ENCODE peak calls at places on chromosome 15, in seven cellular contexts. A is AG09309, E is HL-60, J is epithelial cell of esophagus, F is astrocyte of the spinal cord, L is upper lobe of right lung, Q is AG10803. M is an unnamed sample.
A peak's percentile ranks its signal among the peaks of the same experiment; 100 is the strongest.

GRCh38 chr15:44381223-44381622 is 46.2 kb upstream of the CTDSPL2 start:
- DNase-seq in A (no peak), E (no peak), J (no peak), F (no peak), L (no peak), Q (peak; percentile 30), M (peak; percentile 15)

GRCh38 chr15:25739687-25740121 is 123.4 kb downstream of the ATP10A start:
- DNase-seq in A (no peak), E (peak; percentile 14), J (no peak), F (peak; percentile 49), L (no peak), Q (peak; percentile 40), M (peak; percentile 38)

GRCh38 chr15:70469651-70470555 is 293.5 kb downstream of the UACA start:
- DNase-seq in A (no peak), E (no peak), J (no peak), F (no peak), L (no peak), Q (no peak), M (no peak)

GRCh38 chr15:55360256-55360655 is 41.2 kb downstream of the PIGB start:
- DNase-seq in A (no peak), E (no peak), J (no peak), F (no peak), L (no peak), Q (no peak), M (no peak)

GRCh38 chr15:39135989-39136388 is 444.9 kb upstream of the THBS1 start:
- DNase-seq in A (peak; percentile 94), E (no peak), J (peak; percentile 56), F (peak; percentile 89), L (no peak), Q (peak; percentile 98), M (peak; percentile 93)

GRCh38 chr15:63191895-63192603 is 2.6 kb downstream of the RAB8B start:
- DNase-seq in A (no peak), E (peak; percentile 43), J (no peak), F (no peak), L (no peak), Q (no peak), M (no peak)

GRCh38 chr15:27342991-27343390 is 372.0 kb downstream of the GABRG3 start:
- DNase-seq in A (no peak), E (no peak), J (no peak), F (no peak), L (no peak), Q (no peak), M (no peak)

GRCh38 chr15:75544273-75544862 is 34.7 kb downstream of the PTPN9 start:
- DNase-seq in A (no peak), E (no peak), J (no peak), F (no peak), L (no peak), Q (no peak), M (no peak)

GRCh38 chr15:36877796-36878744 is 222.3 kb downstream of the MEIS2 start:
- DNase-seq in A (no peak), E (peak; percentile 8), J (no peak), F (no peak), L (no peak), Q (no peak), M (no peak)

GRCh38 chr15:66050264-66050663 is 181.0 kb downstream of the RAB11A start:
- DNase-seq in A (no peak), E (no peak), J (no peak), F (no peak), L (no peak), Q (no peak), M (no peak)

GRCh38 chr15:70710714-70711113 is 52.6 kb downstream of the UACA start:
- DNase-seq in A (no peak), E (no peak), J (no peak), F (no peak), L (no peak), Q (no peak), M (no peak)

GRCh38 chr15:85019815-85020590 is 38.3 kb downstream of the PDE8A start:
- DNase-seq in A (no peak), E (no peak), J (peak; percentile 49), F (peak; percentile 22), L (no peak), Q (no peak), M (no peak)

GRCh38 chr15:66567897-66568296 is 2.1 kb upstream of the LCTL start:
- DNase-seq in A (no peak), E (no peak), J (no peak), F (no peak), L (peak; percentile 42), Q (no peak), M (no peak)

GRCh38 chr15:91369823-91370222 is 269.8 kb downstream of the SV2B start:
- DNase-seq in A (no peak), E (no peak), J (no peak), F (no peak), L (no peak), Q (no peak), M (no peak)

GRCh38 chr15:52653451-52653964 is 25.7 kb downstream of the ATOSA start:
- DNase-seq in A (peak; percentile 43), E (no peak), J (peak; percentile 95), F (peak; percentile 84), L (no peak), Q (peak; percentile 74), M (peak; percentile 66)

GRCh38 chr15:70098170-70098460 is 398 bp upstream of the TLE3 start:
- DNase-seq in A (no peak), E (no peak), J (no peak), F (no peak), L (no peak), Q (no peak), M (no peak)

GRCh38 chr15:56538901-56539545 is 74.1 kb upstream of the MNS1 start:
- DNase-seq in A (no peak), E (no peak), J (no peak), F (no peak), L (no peak), Q (no peak), M (no peak)

GRCh38 chr15:74832826-74833225 is 6.4 kb downstream of the CPLX3 start:
- DNase-seq in A (no peak), E (no peak), J (no peak), F (no peak), L (no peak), Q (no peak), M (no peak)

GRCh38 chr15:88912500-88912921 is 668 bp downstream of the MFGE8 start:
- DNase-seq in A (no peak), E (no peak), J (no peak), F (peak; percentile 41), L (no peak), Q (no peak), M (peak; percentile 65)

GRCh38 chr15:60751985-60752952 is 273.3 kb upstream of the ICE2 start:
- DNase-seq in A (peak; percentile 11), E (no peak), J (no peak), F (peak; percentile 93), L (no peak), Q (no peak), M (peak; percentile 75)

GRCh38 chr15:22936577-22937472 is 43.3 kb downstream of the CYFIP1 start:
- DNase-seq in A (no peak), E (no peak), J (no peak), F (no peak), L (no peak), Q (no peak), M (no peak)

GRCh38 chr15:62063851-62064635 is 2.7 kb upstream of the C2CD4A start:
- DNase-seq in A (no peak), E (no peak), J (peak; percentile 88), F (no peak), L (no peak), Q (peak; percentile 5), M (no peak)

GRCh38 chr15:67076147-67076843 is 10.9 kb downstream of the SMAD3 start:
- DNase-seq in A (no peak), E (no peak), J (peak; percentile 92), F (peak; percentile 87), L (no peak), Q (no peak), M (peak; percentile 85)

GRCh38 chr15:40399370-40399769 is 6.2 kb upstream of the IVD start:
- DNase-seq in A (no peak), E (no peak), J (no peak), F (no peak), L (no peak), Q (no peak), M (no peak)
- H3K4me3 ChIP-seq in A (no peak overlapping the region), E (no peak overlapping the region), J (no peak overlapping the region), F (no peak overlapping the region), L (no peak overlapping the region), Q (no peak overlapping the region), M (no peak overlapping the region)

GRCh38 chr15:72302955-72303354 is 17.0 kb downstream of the CELF6 start:
- DNase-seq in A (no peak), E (no peak), J (peak; percentile 30), F (no peak), L (no peak), Q (no peak), M (no peak)
- TF ChIP-seq CTCF in A (no peak), E (no peak), J (no peak), F (no peak), L (no peak), Q (no peak), M (no peak)

DNA sequence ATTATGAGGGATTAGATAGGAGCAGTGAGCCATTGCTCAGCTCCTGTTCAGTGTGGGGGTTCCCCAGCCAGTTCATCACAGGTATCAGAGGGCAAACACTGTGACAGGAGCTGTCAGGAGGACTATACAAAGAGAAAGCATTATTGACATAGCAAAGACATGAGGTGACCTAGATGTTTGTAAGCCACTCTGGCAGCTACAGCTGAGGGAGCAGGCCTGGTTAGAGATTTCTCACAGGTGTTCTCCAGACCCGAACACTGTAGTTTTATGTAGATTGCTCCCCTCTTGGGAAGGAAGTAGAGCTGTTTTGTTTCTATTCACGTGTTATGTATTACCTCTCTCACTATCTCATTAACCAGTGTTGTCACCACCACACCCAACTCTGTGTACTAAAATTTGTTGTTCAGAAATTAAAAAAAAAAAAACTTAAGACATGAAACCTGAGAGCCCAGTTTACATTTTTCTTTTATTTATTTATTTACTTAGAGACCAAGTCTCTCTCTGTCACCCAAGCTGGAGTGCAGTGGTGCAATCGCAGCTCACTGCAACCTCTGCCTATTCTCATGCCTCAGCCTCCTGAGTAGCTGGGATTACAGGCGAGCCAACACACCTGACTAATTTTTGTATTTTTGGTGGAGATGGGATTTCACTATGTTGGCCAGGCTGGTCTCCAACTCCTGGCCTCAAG is 123.7 kb downstream of the RBPMS2 start:
- DNase-seq in A (no peak), E (no peak), J (peak; percentile 42), F (no peak), L (no peak), Q (no peak), M (peak; percentile 14)
- H3K4me3 ChIP-seq in A (no peak overlapping the region), E (no peak overlapping the region), J (no peak overlapping the region), F (no peak overlapping the region), L (no peak overlapping the region), Q (no peak overlapping the region), M (no peak overlapping the region)

GRCh38 chr15:48112242-48112641 is 8.5 kb upstream of the SLC24A5 start:
- DNase-seq in A (no peak), E (peak; percentile 9), J (peak; percentile 60), F (peak; percentile 38), L (no peak), Q (peak; percentile 8), M (peak; percentile 9)
- TF ChIP-seq CTCF in A (peak; percentile 64), E (no peak), J (peak; percentile 66), F (peak; percentile 70), L (no peak), Q (peak; percentile 41), M (peak; percentile 51)

M was measured in foreskin fibroblast.